ENCODE peak calls at places on chromosomes 4 and X, in five cellular contexts. One of them, this sample, is unnamed.

GRCh38 chrX:3141031-3141430 is 99.8 kb downstream of the ARSF start:
- DNase-seq in choroid plexus epithelial cell: no peak
- DNase-seq in AG04449: no peak
- DNase-seq in HepG2: no peak
- DNase-seq in fibroblast of lung: peak
- DNase-seq in this sample: no peak

GRCh38 chr4:69489856-69490255 is 5.8 kb downstream of the UGT2B4 start:
- DNase-seq in choroid plexus epithelial cell: no peak
- DNase-seq in AG04449: no peak
- DNase-seq in HepG2: no peak
- DNase-seq in fibroblast of lung: peak
- DNase-seq in this sample: no peak

GRCh38 chrX:41720125-41720780 is 3.7 kb upstream of the GPR82 start:
- DNase-seq in choroid plexus epithelial cell: peak
- DNase-seq in AG04449: no peak
- DNase-seq in HepG2: no peak
- DNase-seq in fibroblast of lung: peak
- DNase-seq in this sample: no peak

GRCh38 chr4:2049381-2049780 is 9.7 kb upstream of the NAT8L start:
- DNase-seq in choroid plexus epithelial cell: no peak
- DNase-seq in AG04449: no peak
- DNase-seq in HepG2: no peak
- DNase-seq in fibroblast of lung: no peak
- DNase-seq in this sample: no peak

GRCh38 chrX:11899091-11899490 is 141.1 kb downstream of the MSL3 start:
- DNase-seq in choroid plexus epithelial cell: peak
- DNase-seq in AG04449: no peak
- DNase-seq in HepG2: no peak
- DNase-seq in fibroblast of lung: peak
- DNase-seq in this sample: no peak

GRCh38 chrX:66553973-66554372 is 84.9 kb downstream of the EDA2R start:
- DNase-seq in choroid plexus epithelial cell: no peak
- DNase-seq in AG04449: no peak
- DNase-seq in HepG2: no peak
- DNase-seq in fibroblast of lung: no peak
- DNase-seq in this sample: no peak

GRCh38 chrX:148878371-148878770 is 378.0 kb downstream of the AFF2 start:
- DNase-seq in choroid plexus epithelial cell: peak
- DNase-seq in AG04449: no peak
- DNase-seq in HepG2: no peak
- DNase-seq in fibroblast of lung: peak
- DNase-seq in this sample: no peak

GRCh38 chr4:46648088-46648744 is 258.3 kb upstream of the GABRA2 start:
- DNase-seq in choroid plexus epithelial cell: peak
- DNase-seq in AG04449: no peak
- DNase-seq in HepG2: peak
- DNase-seq in fibroblast of lung: peak
- DNase-seq in this sample: peak

GRCh38 chrX:106921637-106922036 is 1.4 kb downstream of the CLDN2 start:
- DNase-seq in choroid plexus epithelial cell: peak
- DNase-seq in AG04449: no peak
- DNase-seq in HepG2: no peak
- DNase-seq in fibroblast of lung: no peak
- DNase-seq in this sample: no peak

GRCh38 chr4:112312610-112313239 is 15.6 kb downstream of the ALPK1 start:
- DNase-seq in choroid plexus epithelial cell: no peak
- DNase-seq in AG04449: no peak
- DNase-seq in HepG2: no peak
- DNase-seq in fibroblast of lung: no peak
- DNase-seq in this sample: no peak

GRCh38 chr4:46124773-46125172 is 919 bp upstream of the GABRG1 start:
- DNase-seq in choroid plexus epithelial cell: no peak
- DNase-seq in AG04449: no peak
- DNase-seq in HepG2: no peak
- DNase-seq in fibroblast of lung: no peak
- DNase-seq in this sample: peak

GRCh38 chr4:120071192-120071795 is 4.6 kb upstream of the MAD2L1 start:
- DNase-seq in choroid plexus epithelial cell: peak
- DNase-seq in AG04449: no peak
- DNase-seq in HepG2: peak
- DNase-seq in fibroblast of lung: peak
- DNase-seq in this sample: peak

GRCh38 chrX:144681501-144681900 is 565.8 kb upstream of the SPANXN1 start:
- DNase-seq in choroid plexus epithelial cell: peak
- DNase-seq in AG04449: no peak
- DNase-seq in HepG2: no peak
- DNase-seq in fibroblast of lung: peak
- DNase-seq in this sample: no peak

GRCh38 chr4:49063670-49064069 is 77.6 kb downstream of the CWH43 start:
- DNase-seq in choroid plexus epithelial cell: no peak
- DNase-seq in AG04449: no peak
- DNase-seq in HepG2: no peak
- DNase-seq in fibroblast of lung: no peak
- DNase-seq in this sample: no peak

GRCh38 chr4:145804134-145804533 is 124.2 kb downstream of the C4orf51 start:
- DNase-seq in choroid plexus epithelial cell: peak
- DNase-seq in AG04449: peak
- DNase-seq in HepG2: peak
- DNase-seq in fibroblast of lung: peak
- DNase-seq in this sample: no peak

GRCh38 chrX:2967998-2968909 is 38.1 kb upstream of the ARSH start:
- DNase-seq in choroid plexus epithelial cell: peak
- DNase-seq in AG04449: no peak
- DNase-seq in HepG2: no peak
- DNase-seq in fibroblast of lung: peak
- DNase-seq in this sample: peak

GRCh38 chrX:43750248-43750676 is 94.2 kb downstream of the MAOA start:
- DNase-seq in choroid plexus epithelial cell: peak
- DNase-seq in AG04449: no peak
- DNase-seq in HepG2: peak
- DNase-seq in fibroblast of lung: peak
- DNase-seq in this sample: peak

GRCh38 chrX:40834225-40834624 is 98.9 kb upstream of the MED14 start:
- DNase-seq in choroid plexus epithelial cell: no peak
- DNase-seq in AG04449: no peak
- DNase-seq in HepG2: no peak
- DNase-seq in fibroblast of lung: no peak
- DNase-seq in this sample: no peak

GRCh38 chrX:111411591-111412371 is at the start of gene DCX:
- DNase-seq in choroid plexus epithelial cell: no peak
- DNase-seq in AG04449: no peak
- DNase-seq in HepG2: no peak
- DNase-seq in fibroblast of lung: no peak
- DNase-seq in this sample: no peak

GRCh38 chrX:109440475-109440874 is 41.4 kb downstream of the GUCY2F start:
- DNase-seq in choroid plexus epithelial cell: peak
- DNase-seq in AG04449: no peak
- DNase-seq in HepG2: no peak
- DNase-seq in fibroblast of lung: no peak
- DNase-seq in this sample: no peak

GRCh38 chr4:10089346-10089745 is 27.3 kb downstream of the WDR1 start:
- DNase-seq in choroid plexus epithelial cell: no peak
- DNase-seq in AG04449: no peak
- DNase-seq in HepG2: peak
- DNase-seq in fibroblast of lung: no peak
- DNase-seq in this sample: no peak

GRCh38 chr4:133154725-133155124 is 5.6 kb downstream of the PCDH10 start:
- DNase-seq in choroid plexus epithelial cell: peak
- DNase-seq in AG04449: no peak
- DNase-seq in HepG2: peak
- DNase-seq in fibroblast of lung: peak
- DNase-seq in this sample: peak
- TF ChIP-seq CTCF in choroid plexus epithelial cell: peak
- TF ChIP-seq CTCF in AG04449: peak
- TF ChIP-seq CTCF in HepG2: peak
- TF ChIP-seq CTCF in fibroblast of lung: peak
- TF ChIP-seq CTCF in this sample: peak

GRCh38 chr4:169940460-169940859 is 85.7 kb downstream of the MFAP3L start:
- DNase-seq in choroid plexus epithelial cell: peak
- DNase-seq in AG04449: no peak
- DNase-seq in HepG2: no peak
- DNase-seq in fibroblast of lung: no peak
- DNase-seq in this sample: no peak
- TF ChIP-seq CTCF in choroid plexus epithelial cell: peak
- TF ChIP-seq CTCF in AG04449: no peak
- TF ChIP-seq CTCF in HepG2: no peak
- TF ChIP-seq CTCF in fibroblast of lung: no peak
- TF ChIP-seq CTCF in this sample: no peak

DNA sequence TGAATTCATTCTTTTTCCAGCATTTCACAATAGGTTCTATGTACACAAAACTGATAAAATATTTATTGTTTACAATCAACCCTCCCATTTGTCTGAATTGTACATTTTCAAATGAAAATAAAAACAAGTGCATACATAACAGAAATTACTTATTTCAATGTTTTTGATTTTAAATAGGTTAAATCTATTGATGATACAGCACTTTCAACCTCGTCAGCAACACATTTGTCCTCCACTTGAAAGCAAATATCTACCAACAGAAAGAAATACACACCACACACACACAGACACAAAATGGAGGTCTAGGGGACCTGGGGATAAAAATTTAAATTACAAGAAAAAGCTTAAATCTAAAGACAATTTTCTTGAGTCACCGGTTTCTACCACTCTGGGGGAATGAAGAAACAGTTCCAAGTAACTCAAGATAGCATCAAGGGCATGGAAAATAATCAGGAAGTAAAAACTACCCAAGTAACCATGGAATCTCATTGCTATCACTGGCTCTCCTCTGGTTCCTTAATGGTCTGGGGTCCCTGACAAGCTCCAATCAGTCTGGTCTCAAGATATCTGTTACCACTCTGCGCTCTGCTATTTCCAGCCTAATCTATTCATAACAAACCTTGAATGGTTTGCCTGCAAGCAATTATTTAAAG is 27.6 kb downstream of the ANKRD17 start:
- DNase-seq in choroid plexus epithelial cell: no peak
- DNase-seq in AG04449: no peak
- DNase-seq in HepG2: no peak
- DNase-seq in fibroblast of lung: no peak
- DNase-seq in this sample: no peak
- TF ChIP-seq CTCF in choroid plexus epithelial cell: no peak
- TF ChIP-seq CTCF in AG04449: no peak
- TF ChIP-seq CTCF in HepG2: no peak
- TF ChIP-seq CTCF in fibroblast of lung: no peak
- TF ChIP-seq CTCF in this sample: no peak

GRCh38 chr4:6910340-6910959 is 824 bp downstream of the TBC1D14 start:
- DNase-seq in choroid plexus epithelial cell: no peak
- DNase-seq in AG04449: no peak
- DNase-seq in HepG2: no peak
- DNase-seq in fibroblast of lung: no peak
- DNase-seq in this sample: no peak
- TF ChIP-seq CTCF in choroid plexus epithelial cell: peak
- TF ChIP-seq CTCF in AG04449: no peak
- TF ChIP-seq CTCF in HepG2: peak
- TF ChIP-seq CTCF in fibroblast of lung: peak
- TF ChIP-seq CTCF in this sample: peak

DNA sequence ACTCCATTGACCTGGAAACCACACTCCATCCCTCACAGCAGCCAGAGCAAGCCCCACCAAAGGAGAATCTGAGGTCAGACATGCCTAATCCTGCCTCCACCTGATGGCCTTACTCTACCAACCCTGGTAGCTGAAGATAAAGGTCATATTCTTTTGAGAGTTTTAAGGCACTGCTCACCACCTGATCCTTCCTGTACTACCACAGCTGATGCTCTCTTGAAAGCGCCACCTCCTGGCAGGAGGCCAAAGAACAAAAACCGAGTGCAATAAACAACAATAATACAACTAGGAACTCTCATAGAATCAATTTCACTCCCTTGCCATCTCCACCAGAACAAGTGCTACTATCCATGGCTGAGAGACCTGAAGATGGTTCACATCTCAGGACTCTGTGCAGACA is 301.6 kb downstream of the NAF1 start:
- DNase-seq in choroid plexus epithelial cell: no peak
- DNase-seq in AG04449: no peak
- DNase-seq in HepG2: no peak
- DNase-seq in fibroblast of lung: no peak
- DNase-seq in this sample: no peak
- TF ChIP-seq CTCF in choroid plexus epithelial cell: no peak
- TF ChIP-seq CTCF in AG04449: no peak
- TF ChIP-seq CTCF in HepG2: peak
- TF ChIP-seq CTCF in fibroblast of lung: no peak
- TF ChIP-seq CTCF in this sample: no peak

DNA sequence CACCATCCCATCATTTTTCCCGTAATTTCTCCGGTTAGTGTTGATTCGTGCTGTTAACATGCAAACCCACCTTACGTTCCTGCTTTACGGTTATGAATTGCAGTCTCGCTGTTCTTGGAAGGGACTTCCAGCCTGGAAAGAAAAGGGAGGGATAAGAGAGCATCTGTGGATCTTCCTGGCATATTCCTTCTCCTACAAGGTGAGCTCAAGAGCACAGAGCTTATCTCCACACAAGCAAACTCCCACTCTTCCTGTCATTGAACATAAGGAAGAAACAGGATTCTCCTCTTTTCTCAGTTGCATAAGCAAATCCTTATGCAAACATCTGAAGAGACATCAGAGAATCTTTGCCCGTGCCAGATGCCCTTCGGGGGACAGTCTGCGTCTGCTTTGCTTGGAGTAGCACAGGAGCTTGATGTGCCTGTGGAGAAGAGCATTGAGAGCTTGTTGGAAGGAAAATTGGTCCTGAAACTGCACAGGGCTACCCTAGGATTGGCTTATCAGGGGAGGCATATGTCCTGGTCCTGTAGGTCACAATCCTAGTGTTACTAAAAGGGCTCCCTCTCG is 127.1 kb downstream of the ASMT start:
- DNase-seq in choroid plexus epithelial cell: no peak
- DNase-seq in AG04449: no peak
- DNase-seq in HepG2: no peak
- DNase-seq in fibroblast of lung: no peak
- DNase-seq in this sample: no peak
- TF ChIP-seq CTCF in choroid plexus epithelial cell: no peak
- TF ChIP-seq CTCF in AG04449: no peak
- TF ChIP-seq CTCF in HepG2: no peak
- TF ChIP-seq CTCF in fibroblast of lung: no peak
- TF ChIP-seq CTCF in this sample: no peak

DNA sequence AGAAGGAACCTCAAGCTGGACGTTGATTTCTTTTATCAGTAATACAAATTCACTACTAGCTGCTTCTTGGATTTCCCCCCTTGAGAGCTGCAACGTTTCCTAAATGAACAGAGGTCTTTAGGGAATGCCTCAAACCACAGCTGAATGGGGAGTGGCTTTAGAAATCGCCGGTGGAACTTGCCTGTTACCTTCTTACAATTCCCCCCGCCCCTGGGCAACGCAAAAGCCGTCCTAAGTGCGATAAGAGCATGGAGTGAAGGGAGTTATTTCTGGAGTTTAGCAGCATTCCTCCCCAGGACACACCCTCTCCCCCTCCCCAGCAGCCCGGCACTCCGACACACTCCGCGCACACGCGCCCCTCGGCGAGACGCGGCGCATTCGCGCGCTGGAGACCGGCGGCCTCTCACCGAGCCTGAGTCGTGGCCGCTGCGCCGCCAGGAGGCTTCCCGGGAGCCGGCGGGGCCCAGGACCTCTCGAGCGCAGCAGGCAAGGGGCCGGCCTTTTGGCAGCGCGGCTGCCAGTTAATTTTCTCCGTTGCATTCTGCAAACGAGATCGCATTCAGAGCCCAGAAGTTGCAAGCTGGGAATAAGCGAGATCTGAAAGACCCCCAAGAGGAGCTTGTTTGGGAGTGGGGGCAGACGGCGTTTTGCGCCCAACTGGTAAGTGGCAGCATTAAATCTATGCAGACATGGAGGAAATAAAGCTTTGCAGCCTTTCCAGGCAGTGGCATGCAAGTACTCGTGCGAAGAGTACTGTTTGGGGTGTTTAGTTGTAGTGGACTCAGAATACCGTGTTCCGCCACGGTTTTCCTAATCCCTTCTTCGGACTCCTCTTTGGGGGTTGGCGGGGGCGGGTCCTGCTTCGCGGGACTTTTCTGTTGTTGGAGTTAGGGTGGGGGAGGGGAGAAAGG is 134.6 kb downstream of the PALLD start:
- DNase-seq in choroid plexus epithelial cell: peak
- DNase-seq in AG04449: no peak
- DNase-seq in HepG2: no peak
- DNase-seq in fibroblast of lung: peak
- DNase-seq in this sample: peak
- TF ChIP-seq CTCF in choroid plexus epithelial cell: peak
- TF ChIP-seq CTCF in AG04449: peak
- TF ChIP-seq CTCF in HepG2: peak
- TF ChIP-seq CTCF in fibroblast of lung: peak
- TF ChIP-seq CTCF in this sample: peak